ENCODE peak calls at places on chromosomes 13 and 19, in four cellular contexts. T is AG08396, D is tibial nerve, S is GM12892. C is an unnamed sample.
A peak's percentile ranks its signal among the peaks of the same experiment; 100 is the strongest.

GRCh38 chr19:994516-994915 is 5.7 kb upstream of the GRIN3B start:
- DNase-seq in S (no peak), T (no peak), D (no peak), C (no peak)

GRCh38 chr19:41912899-41913475 is 15.3 kb downstream of the ERFL start:
- DNase-seq in S (no peak), T (no peak), D (no peak), C (no peak)

GRCh38 chr13:74036373-74036772 is 97.8 kb downstream of the KLF12 start:
- DNase-seq in D (no peak), T (no peak), S (no peak), C (no peak)

GRCh38 chr19:33684550-33685303 is 63.0 kb downstream of the CHST8 start:
- DNase-seq in T (no peak), S (no peak), D (no peak), C (no peak)

GRCh38 chr13:30864352-30865130 is 41.5 kb upstream of the MEDAG start:
- DNase-seq in D (no peak), S (no peak), T (no peak), C (peak; percentile 60)

GRCh38 chr13:33678906-33679657 is 138.9 kb upstream of the RFC3 start:
- DNase-seq in T (no peak), D (peak; percentile 25), S (peak; percentile 58), C (no peak)

GRCh38 chr13:112931028-112931934 is 37.7 kb upstream of the MCF2L start:
- DNase-seq in S (no peak), T (peak; percentile 79), D (no peak), C (peak; percentile 96)

GRCh38 chr19:38975214-38975860 is at the start of gene FBXO17:
- DNase-seq in T (peak; percentile 79), S (no peak), D (peak; percentile 29), C (peak; percentile 54)

GRCh38 chr13:113914333-113915011 is 50.6 kb upstream of the GAS6 start:
- DNase-seq in T (no peak), D (no peak), S (no peak), C (no peak)

GRCh38 chr19:18905520-18906236 is 9.7 kb upstream of the CERS1 start:
- DNase-seq in S (no peak), D (no peak), T (no peak), C (no peak)

GRCh38 chr19:45814166-45814780 is 835 bp downstream of the RSPH6A start:
- DNase-seq in T (no peak), D (no peak), S (no peak), C (no peak)

GRCh38 chr19:38731654-38732301 is 12.5 kb downstream of the CAPN12 start:
- DNase-seq in D (no peak), T (no peak), S (no peak), C (no peak)